ENCODE peak calls at places on chromosomes 5 and 9, in five cellular contexts. U is GM12878, W is H1, X is K562, L is HepG2. C is an unnamed sample.

GRCh38 chr5:139343476-139343875 is 1.8 kb downstream of the PAIP2 start:
- DNase-seq in U (no peak), W (no peak), X (no peak), L (no peak), C (no peak)

GRCh38 chr5:122493091-122493775 is 181.2 kb downstream of the SNCAIP start:
- DNase-seq in U (no peak), W (no peak), X (peak), L (no peak), C (no peak)

GRCh38 chr5:7852988-7853387 is 2.1 kb upstream of the CFAP90 start:
- DNase-seq in U (no peak), W (no peak), X (no peak), L (no peak), C (no peak)

GRCh38 chr5:36238896-36239295 is 2.8 kb downstream of the NADK2 start:
- DNase-seq in U (no peak), W (no peak), X (no peak), L (no peak), C (no peak)

GRCh38 chr5:88594441-88594840 is 288.5 kb downstream of the MEF2C start:
- DNase-seq in U (no peak), W (no peak), X (no peak), L (no peak), C (no peak)

GRCh38 chr5:120938604-120939003 is 474.5 kb downstream of the PRR16 start:
- DNase-seq in U (no peak), W (no peak), X (no peak), L (no peak), C (no peak)

GRCh38 chr9:18874069-18874468 is 158.9 kb downstream of the SAXO1 start:
- DNase-seq in U (no peak), W (no peak), X (no peak), L (no peak), C (no peak)

GRCh38 chr9:135971892-135972291 is 10.7 kb upstream of the UBAC1 start:
- DNase-seq in U (no peak), W (peak), X (peak), L (peak), C (peak)

GRCh38 chr9:34185778-34186551 is 7.1 kb downstream of the UBAP1 start:
- DNase-seq in U (peak), W (no peak), X (peak), L (no peak), C (peak)

GRCh38 chr5:75089137-75089536 is 36.8 kb upstream of the GCNT4 start:
- DNase-seq in U (no peak), W (no peak), X (no peak), L (no peak), C (no peak)

GRCh38 chr5:139828207-139828895 is 32.7 kb downstream of the PSD2 start:
- DNase-seq in U (no peak), W (no peak), X (no peak), L (no peak), C (no peak)

GRCh38 chr5:106843812-106844416 is 826.8 kb downstream of the EFNA5 start:
- DNase-seq in U (no peak), W (no peak), X (no peak), L (no peak), C (peak)

GRCh38 chr9:75109210-75109839 is 21.0 kb downstream of the OSTF1 start:
- DNase-seq in U (no peak), W (no peak), X (no peak), L (no peak), C (no peak)

GRCh38 chr9:110101531-110102161 is 106.3 kb downstream of the C9orf152 start:
- DNase-seq in U (peak), W (no peak), X (no peak), L (no peak), C (no peak)

GRCh38 chr5:151925396-151925750 is 722 bp upstream of the GLRA1 start:
- DNase-seq in U (no peak), W (no peak), X (no peak), L (no peak), C (no peak)

GRCh38 chr5:121182788-121183490 is 668.7 kb upstream of the FTMT start:
- DNase-seq in U (no peak), W (no peak), X (no peak), L (no peak), C (no peak)

GRCh38 chr9:15501179-15501578 is 9.6 kb downstream of the PSIP1 start:
- DNase-seq in U (no peak), W (no peak), X (no peak), L (no peak), C (no peak)

GRCh38 chr5:5969942-5970483 is 408.3 kb downstream of the MED10 start:
- DNase-seq in U (no peak), W (no peak), X (no peak), L (no peak), C (no peak)

GRCh38 chr5:176568657-176569056 is 19.5 kb downstream of the CDHR2 start:
- DNase-seq in U (no peak), W (no peak), X (no peak), L (no peak), C (no peak)

GRCh38 chr5:135153259-135153658 is 119.2 kb upstream of the PITX1 start:
- DNase-seq in U (no peak), W (no peak), X (no peak), L (no peak), C (no peak)

GRCh38 chr9:128847803-128848202 is 18.2 kb upstream of the SPOUT1 start:
- DNase-seq in U (no peak), W (no peak), X (no peak), L (no peak), C (no peak)

GRCh38 chr5:111997308-111998159 is 240.5 kb upstream of the NREP start:
- DNase-seq in U (no peak), W (no peak), X (no peak), L (no peak), C (peak)

GRCh38 chr5:174323878-174324281 is 278.4 kb downstream of the NSG2 start:
- DNase-seq in U (no peak), W (peak), X (peak), L (peak), C (peak)

GRCh38 chr9:19769213-19769612 is 19.6 kb downstream of the SLC24A2 start:
- DNase-seq in U (no peak), W (no peak), X (no peak), L (no peak), C (no peak)

GRCh38 chr5:58453326-58453725 is 6.6 kb downstream of the PLK2 start:
- DNase-seq in U (no peak), W (no peak), X (no peak), L (no peak), C (no peak)

GRCh38 chr5:72108200-72109050 is 1.1 kb downstream of the MAP1B start:
- DNase-seq in U (no peak), W (peak), X (peak), L (peak), C (no peak)

GRCh38 chr5:45252991-45253390 is 443.2 kb downstream of the HCN1 start:
- DNase-seq in U (no peak), W (no peak), X (no peak), L (no peak), C (no peak)

DNA sequence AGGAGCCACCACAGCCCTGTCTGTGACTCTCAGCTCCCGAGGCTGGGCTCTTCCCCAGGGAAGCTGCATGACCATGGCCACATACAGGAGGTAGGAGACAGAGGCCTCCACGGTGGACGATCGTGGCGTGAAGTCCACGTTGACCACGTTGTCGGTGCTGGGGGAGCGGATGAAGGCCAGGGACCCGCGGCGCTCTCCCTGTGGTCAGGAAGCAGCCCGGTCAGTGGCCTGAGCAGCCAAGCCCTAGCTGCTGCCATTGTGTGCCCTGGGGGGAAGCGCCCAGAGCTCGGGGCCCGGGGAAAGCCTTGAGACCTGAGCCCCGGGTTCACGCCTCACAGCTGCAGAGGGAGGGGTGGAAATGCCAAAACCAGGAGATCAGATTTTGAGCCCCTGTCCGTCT is 34.3 kb downstream of the EXOC3 start:
- DNase-seq in U (no peak), W (no peak), X (no peak), L (no peak), C (no peak)
- TF ChIP-seq EZH2 in U (no peak), W (no peak), X (no peak), L (no peak), C (no peak)

DNA sequence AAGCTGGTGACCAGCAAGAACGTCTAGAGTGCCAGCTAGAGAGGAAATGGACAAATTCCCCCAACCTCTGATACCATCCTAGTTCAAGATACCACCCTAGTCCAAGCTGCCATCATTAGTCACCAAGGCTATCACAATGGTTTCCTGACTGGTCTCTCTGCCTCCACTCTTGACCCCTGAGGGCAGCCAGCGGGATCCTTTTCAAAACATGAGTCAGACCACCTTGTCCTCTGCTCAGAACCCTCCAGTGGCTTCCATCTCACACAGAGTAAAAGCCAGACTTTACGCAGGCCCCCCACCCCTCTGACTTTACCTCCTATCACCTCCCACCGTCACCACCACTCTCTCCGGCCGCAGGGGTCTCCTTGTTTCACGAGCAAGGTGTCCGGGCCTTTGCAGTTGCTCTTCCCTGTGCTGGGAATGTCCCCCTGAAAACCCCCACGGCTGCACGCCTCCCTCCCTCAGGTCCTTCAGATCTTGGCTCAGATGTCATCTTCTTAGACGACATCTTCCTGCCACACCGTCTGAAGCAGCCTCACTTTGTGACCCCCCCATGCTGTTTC is 42.2 kb upstream of the FBXW11 start:
- DNase-seq in U (no peak), W (no peak), X (no peak), L (no peak), C (no peak)
- TF ChIP-seq JUND in U (no peak), W (no peak), X (no peak), L (no peak), C (no peak)

DNA sequence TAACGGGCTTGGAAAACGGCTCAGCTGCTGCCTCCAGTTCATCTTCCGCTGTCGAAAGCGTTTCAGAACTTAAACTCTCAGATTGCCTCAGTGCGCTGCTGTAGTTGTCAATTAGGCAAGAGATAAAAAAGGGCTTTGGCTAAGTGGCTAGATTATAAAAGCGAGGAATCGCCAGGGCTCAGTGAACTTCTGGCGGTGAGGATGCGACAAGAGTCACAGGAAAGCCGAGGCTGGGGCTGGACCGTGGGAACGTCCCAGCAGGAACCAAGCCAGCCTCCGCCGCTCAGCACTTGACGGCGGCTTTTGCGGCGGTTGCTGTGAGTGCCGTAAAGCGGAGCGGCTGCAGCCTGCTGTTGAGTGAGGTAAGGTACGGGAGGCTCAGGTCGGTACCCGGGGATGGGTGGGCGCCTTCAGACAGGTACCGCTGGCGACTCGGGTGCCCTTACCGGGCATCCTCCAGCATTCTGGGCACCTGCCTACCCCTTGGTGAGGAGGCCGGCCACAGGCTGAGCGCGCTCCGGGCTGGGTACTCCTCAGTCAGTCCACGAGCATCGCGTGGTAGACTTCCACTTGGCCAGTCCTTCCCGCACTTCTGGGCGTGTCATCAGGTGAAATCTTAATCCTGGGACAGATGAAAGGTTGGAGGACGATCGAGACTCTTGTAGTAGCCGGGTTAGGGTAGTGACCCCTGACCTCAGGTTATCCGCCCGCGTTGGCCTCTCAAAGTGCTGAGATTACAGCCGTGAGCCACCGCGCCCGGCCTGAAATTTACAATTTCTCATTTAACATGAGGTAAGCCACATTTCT is at the start of gene FKTN:
- DNase-seq in U (peak), W (peak), X (peak), L (peak), C (peak)
- TF ChIP-seq CEBPB in U (no peak), W (no peak), X (no peak), L (no peak), C (no peak)

DNA sequence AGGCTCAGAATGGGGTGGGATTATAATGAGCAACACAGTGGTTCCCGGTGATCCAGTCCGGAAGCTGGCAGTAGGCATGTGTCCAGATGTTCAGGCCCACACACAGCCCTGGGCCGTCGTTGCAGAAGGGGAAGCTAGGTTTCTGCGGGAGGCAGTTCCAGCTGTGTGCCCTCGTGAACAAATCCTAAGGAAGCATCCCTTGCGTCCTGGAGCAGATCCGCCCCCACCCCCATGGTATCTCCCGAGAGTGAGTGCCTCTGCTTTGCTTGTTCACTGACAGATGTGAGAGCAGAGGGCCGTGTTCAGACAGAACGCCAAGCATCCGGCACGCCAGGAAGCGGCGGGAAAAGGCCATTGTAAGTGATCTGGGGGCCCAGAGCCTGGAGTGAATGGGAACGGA is 104.8 kb downstream of the PDE6A start:
- DNase-seq in U (no peak), W (no peak), X (no peak), L (no peak), C (no peak)
- TF ChIP-seq EZH2 in U (no peak), W (no peak), X (no peak), L (no peak), C (no peak)

DNA sequence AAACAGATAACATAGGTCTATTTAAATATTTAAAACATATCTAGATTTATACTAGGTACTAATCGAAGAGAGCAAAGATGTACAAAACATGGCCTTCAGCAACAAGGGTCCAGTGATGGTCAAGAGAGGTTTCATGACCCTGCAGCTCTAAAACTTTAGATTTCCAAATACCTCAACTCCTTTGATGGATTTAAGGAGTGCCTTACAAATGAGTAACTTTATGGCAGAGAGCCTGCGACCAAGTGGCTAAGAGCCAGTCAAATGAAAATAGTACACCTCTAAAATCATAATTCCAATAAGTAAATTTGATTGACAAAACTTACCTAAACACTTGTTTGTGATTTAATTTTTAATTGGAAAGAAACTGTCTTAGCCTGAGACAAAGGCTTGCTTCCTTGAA is 4.7 kb upstream of the SH3RF2 start:
- DNase-seq in U (no peak), W (no peak), X (no peak), L (no peak), C (no peak)
- TF ChIP-seq JUND in U (no peak), W (no peak), X (no peak), L (no peak), C (no peak)

GRCh38 chr9:96137666-96138429 is 164.1 kb downstream of the HSD17B3 start:
- DNase-seq in U (no peak), W (no peak), X (no peak), L (no peak), C (no peak)

GRCh38 chr9:96135904-96136303 is 166.1 kb downstream of the HSD17B3 start:
- DNase-seq in U (no peak), W (no peak), X (no peak), L (no peak), C (no peak)

GRCh38 chr9:96135071-96135825 is 166.7 kb downstream of the HSD17B3 start:
- DNase-seq in U (no peak), W (no peak), X (no peak), L (no peak), C (no peak)

GRCh38 chr9:96138616-96139015 is 163.4 kb downstream of the HSD17B3 start:
- DNase-seq in U (no peak), W (no peak), X (no peak), L (no peak), C (no peak)

DNA sequence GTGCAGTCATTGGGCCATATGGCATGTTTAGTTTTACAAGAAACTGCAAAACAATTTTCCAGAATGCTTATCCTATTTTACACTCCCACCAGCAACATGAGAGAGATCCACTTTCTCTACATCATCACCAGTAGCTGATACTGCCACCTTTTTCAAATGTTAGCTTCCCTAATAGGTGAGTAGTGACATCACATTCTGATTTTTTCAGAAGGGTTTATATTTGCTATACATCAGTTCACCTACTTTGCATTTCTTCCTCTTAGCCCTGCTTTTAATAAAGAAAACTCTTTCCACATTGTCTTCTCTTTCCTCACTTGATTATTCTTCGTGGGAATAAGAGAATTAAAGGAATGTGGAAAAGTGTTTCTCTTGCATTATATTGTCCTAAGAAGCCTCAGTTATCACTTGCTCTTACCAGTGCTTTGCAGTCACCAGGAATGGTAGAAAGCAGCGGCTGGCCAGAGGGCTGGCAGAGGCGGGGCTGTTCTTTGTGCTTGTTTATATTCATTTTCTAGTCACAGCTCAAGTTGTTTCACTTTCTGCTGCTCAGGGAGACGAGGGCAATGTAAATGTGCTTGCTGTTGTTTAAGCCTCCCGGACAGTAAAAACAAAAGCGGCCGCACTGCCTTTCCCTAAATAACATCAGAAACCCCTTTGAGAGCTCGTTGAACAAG is 164.8 kb downstream of the HSD17B3 start:
- DNase-seq in U (peak), W (no peak), X (no peak), L (no peak), C (no peak)
- TF ChIP-seq CEBPB in U (no peak), W (no peak), X (no peak), L (no peak), C (no peak)

GRCh38 chr5:154193176-154193575 is 2.6 kb downstream of the GALNT10 start:
- DNase-seq in U (no peak), W (no peak), X (no peak), L (no peak), C (no peak)

GRCh38 chr5:154189819-154190651 is 498 bp upstream of the GALNT10 start:
- DNase-seq in U (no peak), W (peak), X (peak), L (peak), C (peak)

GRCh38 chr5:154190652-154191304 is at the start of gene GALNT10:
- DNase-seq in U (no peak), W (no peak), X (peak), L (peak), C (peak)

GRCh38 chr5:154193636-154194035 is 3.1 kb downstream of the GALNT10 start:
- DNase-seq in U (no peak), W (no peak), X (no peak), L (no peak), C (no peak)

DNA sequence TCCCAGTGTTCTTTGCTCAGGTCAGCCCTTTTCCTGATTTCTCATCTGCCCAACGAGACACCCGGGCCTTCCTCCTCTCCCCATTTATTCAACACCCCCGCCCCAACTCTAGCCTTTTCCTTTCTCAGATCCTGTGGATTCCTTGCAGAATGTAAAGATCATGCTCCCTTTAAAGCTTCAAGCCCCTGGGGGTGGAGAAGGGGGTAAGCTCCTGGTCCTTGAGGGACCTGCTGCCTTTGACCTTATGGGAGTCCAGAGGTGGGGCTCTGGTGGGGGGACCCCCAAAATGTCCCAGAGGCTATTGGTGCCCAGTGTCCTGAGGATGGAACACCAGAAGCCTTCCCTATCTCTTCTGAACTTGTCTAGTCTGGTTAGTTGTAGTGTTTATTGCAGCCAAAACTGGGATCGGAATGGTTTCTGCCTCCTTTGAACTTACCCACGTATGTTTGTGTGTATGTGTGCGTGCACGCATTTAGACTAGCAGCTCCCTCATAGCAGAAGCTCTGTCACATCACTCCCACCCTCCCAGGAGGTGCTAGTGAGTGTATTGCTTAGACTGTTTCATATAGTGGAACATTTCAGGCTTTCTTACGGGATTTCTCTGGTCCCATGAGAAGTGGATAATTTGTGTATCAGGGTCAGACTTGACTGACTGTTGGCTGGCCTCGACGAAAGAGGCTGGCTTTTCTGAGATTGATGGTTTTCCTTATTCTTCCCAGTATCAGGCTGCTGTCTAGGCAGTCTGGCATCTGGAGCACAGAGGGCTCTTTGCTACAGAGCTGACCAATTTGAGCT is 1.1 kb downstream of the GALNT10 start:
- DNase-seq in U (no peak), W (no peak), X (no peak), L (no peak), C (no peak)
- TF ChIP-seq EZH2 in U (no peak), W (no peak), X (no peak), L (no peak), C (no peak)

GRCh38 chr9:32468740-32469139 is 57.3 kb downstream of the RIGI start:
- DNase-seq in U (no peak), W (no peak), X (no peak), L (no peak), C (no peak)
- TF ChIP-seq JUND in U (no peak), W (no peak), X (no peak), L (no peak), C (no peak)

GRCh38 chr5:133499896-133500295 is 112.4 kb downstream of the FSTL4 start:
- DNase-seq in U (no peak), W (peak), X (no peak), L (no peak), C (no peak)
- TF ChIP-seq CEBPB in U (no peak), W (no peak), X (no peak), L (no peak), C (no peak)